ENCODE peak calls at places on chromosome 3, in five cellular contexts. I, Z, Q, N and F are unnamed samples.

GRCh38 chr3:88150371-88150770 is 612 bp downstream of the C3orf38 start:
- DNase-seq in I (no peak), Z (no peak), N (no peak), Q (no peak), F (no peak)

GRCh38 chr3:102006812-102007485 is 157.6 kb downstream of the NFKBIZ start:
- DNase-seq in Z (no peak), Q (no peak), I (no peak), N (no peak), F (peak)

GRCh38 chr3:156304406-156304805 is 184.0 kb downstream of the KCNAB1 start:
- DNase-seq in Q (no peak), N (no peak), Z (no peak), I (no peak), F (peak)

GRCh38 chr3:143769663-143770062 is 78.6 kb downstream of the SLC9A9 start:
- DNase-seq in Z (no peak), I (no peak), N (no peak), Q (no peak), F (no peak)

GRCh38 chr3:174162550-174162949 is 696.6 kb upstream of the NAALADL2 start:
- DNase-seq in I (no peak), Q (no peak), Z (no peak), N (no peak), F (peak)

GRCh38 chr3:99509224-99509623 is 129.2 kb upstream of the COL8A1 start:
- DNase-seq in Z (no peak), N (no peak), I (no peak), Q (no peak), F (peak)

GRCh38 chr3:18998069-18998468 is 150.2 kb upstream of the KCNH8 start:
- DNase-seq in N (no peak), Z (no peak), I (no peak), Q (no peak), F (no peak)

GRCh38 chr3:169668081-169668956 is 4.8 kb upstream of the MECOM start:
- DNase-seq in N (no peak), Q (peak), I (no peak), Z (peak), F (peak)

GRCh38 chr3:151770941-151771340 is 37.2 kb downstream of the AADACL2 start:
- DNase-seq in N (no peak), Q (peak), I (no peak), Z (no peak), F (peak)

GRCh38 chr3:54121404-54122045 is 827 bp upstream of the CACNA2D3 start:
- DNase-seq in N (no peak), I (no peak), Q (peak), Z (peak), F (no peak)

GRCh38 chr3:138197058-138197457 is 10.0 kb downstream of the ARMC8 start:
- DNase-seq in Q (no peak), N (no peak), I (no peak), Z (peak), F (peak)

GRCh38 chr3:156536524-156537316 is 18.2 kb downstream of the SSR3 start:
- DNase-seq in Q (no peak), I (no peak), Z (no peak), N (no peak), F (peak)

GRCh38 chr3:9028134-9028533 is 64.9 kb upstream of the RAD18 start:
- DNase-seq in N (no peak), Z (peak), I (no peak), Q (peak), F (no peak)

GRCh38 chr3:170746175-170746942 is 123.6 kb downstream of the RPL22L1 start:
- DNase-seq in Z (no peak), N (no peak), Q (no peak), I (no peak), F (no peak)

GRCh38 chr3:15438988-15439387 is 11.6 kb downstream of the EAF1 start:
- DNase-seq in Q (no peak), Z (no peak), N (no peak), I (no peak), F (peak)

GRCh38 chr3:14846481-14846880 is 27.7 kb downstream of the FGD5 start:
- DNase-seq in I (no peak), Z (peak), Q (no peak), N (no peak), F (no peak)

GRCh38 chr3:57335273-57335938 is 42.9 kb upstream of the ASB14 start:
- DNase-seq in N (no peak), Q (no peak), Z (no peak), I (no peak), F (peak)

GRCh38 chr3:8660271-8660731 is 15.7 kb upstream of the SSUH2 start:
- DNase-seq in Z (no peak), I (no peak), Q (no peak), N (no peak), F (no peak)

GRCh38 chr3:113005622-113006021 is 14.8 kb downstream of the GTPBP8 start:
- DNase-seq in Z (no peak), Q (no peak), I (no peak), N (no peak), F (no peak)

GRCh38 chr3:181880339-181880738 is 168.6 kb downstream of the SOX2 start:
- DNase-seq in Z (no peak), Q (no peak), N (no peak), I (no peak), F (no peak)

GRCh38 chr3:16916840-16917239 is 32.1 kb downstream of the PLCL2 start:
- DNase-seq in Q (no peak), N (no peak), I (no peak), Z (no peak), F (no peak)

GRCh38 chr3:53716998-53717397 is 129.2 kb downstream of the CHDH start:
- DNase-seq in Q (no peak), Z (no peak), N (no peak), I (no peak), F (no peak)

GRCh38 chr3:158991146-158991705 is 189.4 kb downstream of the MFSD1 start:
- DNase-seq in N (no peak), Q (no peak), I (no peak), Z (no peak), F (no peak)

GRCh38 chr3:171000281-171000680 is 26.2 kb downstream of the SLC2A2 start:
- DNase-seq in I (no peak), Q (no peak), N (no peak), Z (no peak), F (peak)

GRCh38 chr3:126529585-126530170 is 5.7 kb downstream of the CHST13 start:
- DNase-seq in Z (peak), Q (no peak), N (no peak), I (no peak), F (no peak)

GRCh38 chr3:13460341-13460736 is 19.8 kb upstream of the HDAC11 start:
- DNase-seq in I (no peak), N (no peak), Q (no peak), Z (no peak), F (no peak)

GRCh38 chr3:159200176-159200575 is 398.3 kb downstream of the MFSD1 start:
- DNase-seq in Z (no peak), I (no peak), N (no peak), Q (no peak), F (peak)

GRCh38 chr3:178517665-178518366 is 18.4 kb upstream of the KCNMB2 start:
- DNase-seq in N (no peak), Q (no peak), Z (no peak), I (no peak), F (no peak)

GRCh38 chr3:110246796-110247369 is 824.7 kb upstream of the NECTIN3 start:
- DNase-seq in Q (no peak), I (no peak), N (no peak), Z (no peak), F (no peak)

GRCh38 chr3:48446425-48447193 is at the start of gene ATRIP:
- DNase-seq in Z (peak), N (peak), Q (peak), I (peak), F (peak)

GRCh38 chr3:77066829-77067228 is 26.9 kb downstream of the ROBO2 start:
- DNase-seq in Z (no peak), Q (no peak), N (no peak), I (no peak), F (no peak)

GRCh38 chr3:117052356-117052755 is 342.8 kb downstream of the TUSC7 start:
- DNase-seq in N (no peak), I (no peak), Z (no peak), Q (no peak), F (peak)

GRCh38 chr3:98807011-98807410 is 43.9 kb downstream of the ST3GAL6 start:
- DNase-seq in N (no peak), Z (no peak), Q (no peak), I (no peak), F (peak)

GRCh38 chr3:27431116-27431515 is 53.1 kb downstream of the SLC4A7 start:
- DNase-seq in N (no peak), Q (no peak), I (no peak), Z (no peak), F (peak)

GRCh38 chr3:66785191-66785909 is 212.8 kb upstream of the KBTBD8 start:
- DNase-seq in I (no peak), Q (no peak), Z (no peak), N (no peak), F (no peak)

GRCh38 chr3:43893721-43894120 is 203.0 kb downstream of the ABHD5 start:
- DNase-seq in N (no peak), Z (no peak), Q (no peak), I (no peak), F (peak)

GRCh38 chr3:196772897-196773296 is 33.2 kb downstream of the PAK2 start:
- DNase-seq in Q (no peak), I (no peak), Z (no peak), N (no peak), F (no peak)